ENCODE peak calls at places on chromosomes 5 and 9, in nine cellular contexts. S is left lung; T is CD8-positive, alpha-beta memory T cell; K is lower lobe of right lung; L is fibroblast of lung; I is kidney; Z is thyroid gland; J is A549; R is esophagus squamous epithelium. D is an unnamed sample.

GRCh38 chr9:111016046-111017026 is 21.9 kb downstream of the LPAR1 start:
- DNase-seq in S (no peak), T (no peak), K (no peak), L (peak; percentile 78), I (no peak), Z (no peak), J (no peak), R (no peak), D (peak; percentile 73)

GRCh38 chr5:111649516-111649915 is 107.5 kb downstream of the NREP start:
- DNase-seq in S (no peak), T (no peak), K (no peak), L (peak; percentile 8), I (no peak), Z (no peak), J (no peak), R (no peak), D (no peak)

GRCh38 chr9:35826071-35826701 is 2.3 kb downstream of the FAM221B start:
- DNase-seq in S (no peak), T (no peak), K (no peak), L (peak; percentile 53), I (no peak), Z (peak; percentile 26), J (peak; percentile 66), R (no peak), D (peak; percentile 38)

GRCh38 chr5:123708074-123708806 is 196.3 kb downstream of the CSNK1G3 start:
- DNase-seq in S (no peak), T (no peak), K (no peak), L (peak; percentile 91), I (no peak), Z (no peak), J (peak; percentile 20), R (no peak), D (peak; percentile 88)

GRCh38 chr9:86550411-86550810 is 196.2 kb upstream of the TUT7 start:
- DNase-seq in S (no peak), T (no peak), K (no peak), L (no peak), I (no peak), Z (no peak), J (no peak), R (no peak), D (no peak)

GRCh38 chr5:132825824-132826391 is 4.5 kb downstream of the SHROOM1 start:
- DNase-seq in S (no peak), T (no peak), K (peak; percentile 45), L (no peak), I (peak; percentile 48), Z (no peak), J (no peak), R (no peak), D (no peak)

GRCh38 chr5:5221731-5222130 is 81.6 kb downstream of the ADAMTS16 start:
- DNase-seq in S (no peak), T (no peak), K (no peak), L (peak; percentile 85), I (no peak), Z (no peak), J (no peak), R (no peak), D (peak; percentile 79)

GRCh38 chr9:12776775-12777055 is 1.9 kb downstream of the LURAP1L start:
- DNase-seq in S (no peak), T (no peak), K (no peak), L (peak; percentile 72), I (no peak), Z (no peak), J (no peak), R (no peak), D (peak; percentile 72)

GRCh38 chr9:94030318-94031179 is 53.7 kb upstream of the PTPDC1 start:
- DNase-seq in S (peak; percentile 94), T (peak; percentile 72), K (peak; percentile 92), L (peak; percentile 85), I (peak; percentile 95), Z (peak; percentile 85), J (peak; percentile 89), R (no peak), D (peak; percentile 76)
- H3K4me3 ChIP-seq in S (peak overlapping the region; percentile 72), T (peak overlapping the region; percentile 72), K (peak overlapping the region; percentile 82), L (peak overlapping the region; percentile 87), I (peak overlapping the region; percentile 91), Z (peak overlapping the region; percentile 74), J (peak overlapping the region; percentile 88), R (peak overlapping the region; percentile 79), D (peak overlapping the region; percentile 85)

GRCh38 chr5:14221768-14222167 is 78.6 kb downstream of the TRIO start:
- DNase-seq in S (no peak), T (no peak), K (no peak), L (no peak), I (no peak), Z (no peak), J (no peak), R (no peak), D (no peak)
- H3K4me1 ChIP-seq in S (peaks cover 65% of the 10 kb centered on the region), T (no peaks in the 10 kb centered on the region), K (peaks cover 65% of the 10 kb centered on the region), L (peaks cover 17% of the 10 kb centered on the region), I (peaks cover 29% of the 10 kb centered on the region), Z (peaks cover 25% of the 10 kb centered on the region), J (peaks cover 56% of the 10 kb centered on the region), R (peaks cover 40% of the 10 kb centered on the region), D (peaks cover 37% of the 10 kb centered on the region)

DNA sequence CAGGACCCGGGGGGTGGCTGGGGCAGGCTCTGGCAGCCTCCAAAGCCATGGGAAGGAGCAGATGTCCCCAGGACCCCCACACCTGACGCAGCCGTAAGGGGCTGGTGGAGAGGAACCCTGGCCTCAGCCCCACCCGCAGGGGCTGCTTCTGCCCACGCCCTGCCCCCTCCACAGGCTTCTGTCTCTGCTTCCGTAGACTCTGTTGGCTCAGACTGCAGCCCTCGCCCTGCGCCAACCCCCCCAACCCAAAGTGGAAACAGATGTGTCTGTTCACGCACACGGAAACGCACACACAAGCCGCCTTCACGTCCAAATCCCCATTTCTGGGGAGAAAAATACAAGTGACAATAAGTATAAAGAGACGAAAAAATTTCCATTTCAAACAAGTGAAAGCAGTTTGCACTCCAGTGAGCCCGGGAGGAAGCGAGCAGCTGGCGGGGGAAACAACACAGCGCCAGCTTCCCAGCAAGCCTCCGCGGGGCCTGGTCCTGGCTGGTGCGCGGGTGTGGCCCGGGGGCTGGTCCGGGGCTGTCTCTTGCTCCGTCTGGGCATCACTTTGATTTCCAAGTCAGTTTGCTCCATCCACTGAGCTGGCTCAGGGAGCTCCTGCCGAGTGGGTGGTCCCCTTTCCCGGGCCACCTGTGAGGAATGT is 32.6 kb upstream of the RXRA start:
- DNase-seq in S (peak; percentile 71), T (no peak), K (peak; percentile 43), L (peak; percentile 7), I (peak; percentile 72), Z (no peak), J (no peak), R (no peak), D (no peak)
- H3K4me3 ChIP-seq in S (no peak overlapping the region), T (no peak overlapping the region), K (peak overlapping the region; percentile 39), L (peak overlapping the region; percentile 21), I (no peak overlapping the region), Z (no peak overlapping the region), J (no peak overlapping the region), R (peak overlapping the region; percentile 24), D (no peak overlapping the region)

DNA sequence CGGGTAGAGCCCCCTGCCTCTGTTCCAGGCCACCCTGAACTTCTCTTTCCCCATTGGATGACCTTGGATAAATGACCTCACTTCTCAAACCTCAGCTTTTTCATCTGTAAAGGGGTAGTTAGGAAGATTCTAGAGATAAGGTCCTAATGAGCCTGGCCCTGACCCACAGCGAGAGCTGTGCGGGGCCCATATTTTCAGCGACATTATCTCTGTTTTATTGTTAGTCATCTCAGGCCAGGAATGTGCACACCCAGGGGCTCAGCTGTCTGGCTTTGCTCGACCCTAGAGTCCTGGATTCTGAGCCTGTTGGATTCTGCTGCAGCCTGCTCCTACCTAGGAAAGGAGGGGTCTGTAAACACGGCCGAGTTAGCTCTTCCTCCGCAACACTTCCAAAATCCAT is 81.2 kb upstream of the LMX1B start:
- DNase-seq in S (no peak), T (no peak), K (no peak), L (no peak), I (no peak), Z (no peak), J (no peak), R (no peak), D (no peak)
- H3K4me1 ChIP-seq in S (peaks cover 34% of the 10 kb centered on the region), T (no peaks in the 10 kb centered on the region), K (peaks cover 10% of the 10 kb centered on the region), L (peaks cover 2% of the 10 kb centered on the region), I (no peaks in the 10 kb centered on the region), Z (no peaks in the 10 kb centered on the region), J (no peaks in the 10 kb centered on the region), R (peaks cover 7% of the 10 kb centered on the region), D (no peaks in the 10 kb centered on the region)

GRCh38 chr5:147391781-147392180 is 118.1 kb downstream of the DPYSL3 start:
- DNase-seq in S (no peak), T (no peak), K (no peak), L (peak; percentile 91), I (no peak), Z (peak; percentile 43), J (peak; percentile 56), R (no peak), D (peak; percentile 86)

GRCh38 chr5:147396070-147396469 is 113.8 kb downstream of the DPYSL3 start:
- DNase-seq in S (no peak), T (no peak), K (peak; percentile 62), L (no peak), I (peak; percentile 72), Z (peak; percentile 38), J (no peak), R (no peak), D (no peak)

GRCh38 chr5:147394273-147394672 is 115.6 kb downstream of the DPYSL3 start:
- DNase-seq in S (no peak), T (no peak), K (no peak), L (no peak), I (no peak), Z (no peak), J (no peak), R (no peak), D (no peak)

GRCh38 chr5:147390654-147391053 is 119.2 kb downstream of the DPYSL3 start:
- DNase-seq in S (no peak), T (no peak), K (no peak), L (no peak), I (no peak), Z (no peak), J (no peak), R (no peak), D (no peak)

GRCh38 chr5:147393866-147394265 is 116.0 kb downstream of the DPYSL3 start:
- DNase-seq in S (no peak), T (no peak), K (no peak), L (no peak), I (no peak), Z (no peak), J (no peak), R (no peak), D (no peak)
- H3K4me3 ChIP-seq in S (no peak overlapping the region), T (no peak overlapping the region), K (no peak overlapping the region), L (no peak overlapping the region), I (no peak overlapping the region), Z (no peak overlapping the region), J (no peak overlapping the region), R (no peak overlapping the region), D (no peak overlapping the region)

GRCh38 chr9:134336174-134336705 is 10.0 kb downstream of the RXRA start:
- DNase-seq in S (no peak), T (no peak), K (no peak), L (no peak), I (no peak), Z (no peak), J (no peak), R (no peak), D (no peak)
- H3K4me1 ChIP-seq in S (peaks cover 100% of the 10 kb centered on the region), T (no peaks in the 10 kb centered on the region), K (peaks cover 97% of the 10 kb centered on the region), L (no peaks in the 10 kb centered on the region), I (peaks cover 98% of the 10 kb centered on the region), Z (peaks cover 82% of the 10 kb centered on the region), J (peaks cover 20% of the 10 kb centered on the region), R (peaks cover 100% of the 10 kb centered on the region), D (peaks cover 11% of the 10 kb centered on the region)

GRCh38 chr5:93078082-93079038 is 502.7 kb downstream of the NR2F1-AS1 start:
- DNase-seq in S (no peak), T (no peak), K (no peak), L (peak; percentile 99), I (peak; percentile 76), Z (peak; percentile 2), J (peak; percentile 93), R (no peak), D (peak; percentile 98)
- H3K4me3 ChIP-seq in S (no peak overlapping the region), T (no peak overlapping the region), K (no peak overlapping the region), L (no peak overlapping the region), I (no peak overlapping the region), Z (no peak overlapping the region), J (no peak overlapping the region), R (no peak overlapping the region), D (peak overlapping the region; percentile 29)